ENCODE peak calls at places on chromosome 11, in eight cellular contexts. Y is ureter, I is brain pericyte, A is MM.1S, W is activated T-cell treated with anti-CD3 and anti-CD28 coated beads for 1 hour, P is C1 segment of cervical spinal cord, M is NCI-H524, O is posterior cingulate gyrus. N is an unnamed sample.
A peak's percentile ranks its signal among the peaks of the same experiment; 100 is the strongest.

GRCh38 chr11:48169259-48169658 is 47.4 kb upstream of the OR4B1 start:
- DNase-seq in Y (no peak), I (no peak), A (no peak), W (no peak), P (no peak), M (no peak), O (no peak), N (no peak)

GRCh38 chr11:74615311-74615710 is 22.9 kb downstream of the POLD3 start:
- DNase-seq in Y (no peak), I (no peak), A (no peak), W (no peak), P (no peak), M (no peak), O (no peak), N (no peak)

GRCh38 chr11:19664896-19665548 is 47.6 kb upstream of the NAV2 start:
- DNase-seq in Y (no peak), I (no peak), A (no peak), W (no peak), P (peak; percentile 91), M (peak; percentile 49), O (peak; percentile 72), N (no peak)

GRCh38 chr11:630871-631270 is 3.9 kb upstream of the SCT start:
- DNase-seq in Y (no peak), I (no peak), A (no peak), W (no peak), P (no peak), M (no peak), O (no peak), N (no peak)

GRCh38 chr11:119615003-119615878 is 113.8 kb downstream of the NECTIN1 start:
- DNase-seq in Y (no peak), I (no peak), A (peak; percentile 8), W (no peak), P (no peak), M (no peak), O (peak; percentile 47), N (no peak)

GRCh38 chr11:78166832-78167469 is 21.5 kb downstream of the KCTD21 start:
- DNase-seq in Y (no peak), I (no peak), A (no peak), W (no peak), P (no peak), M (no peak), O (no peak), N (no peak)

GRCh38 chr11:100072131-100072530 is 615.0 kb upstream of the ARHGAP42 start:
- DNase-seq in Y (no peak), I (no peak), A (no peak), W (no peak), P (no peak), M (no peak), O (no peak), N (no peak)

GRCh38 chr11:13111813-13112130 is 102.7 kb downstream of the RASSF10 start:
- DNase-seq in Y (no peak), I (no peak), A (no peak), W (no peak), P (no peak), M (no peak), O (no peak), N (no peak)

GRCh38 chr11:67572747-67573419 is 10.7 kb upstream of the GSTP1 start:
- DNase-seq in Y (no peak), I (no peak), A (peak; percentile 63), W (no peak), P (peak; percentile 10), M (peak; percentile 45), O (no peak), N (peak; percentile 49)

GRCh38 chr11:71934213-71934612 is 5.4 kb downstream of the RNF121 start:
- DNase-seq in Y (no peak), I (no peak), A (no peak), W (no peak), P (no peak), M (no peak), O (no peak), N (no peak)

GRCh38 chr11:46642627-46643335 is 25.4 kb downstream of the ATG13 start:
- DNase-seq in Y (no peak), I (no peak), A (no peak), W (no peak), P (no peak), M (no peak), O (no peak), N (no peak)

GRCh38 chr11:66950113-66950535 is 8.1 kb downstream of the PC start:
- DNase-seq in Y (no peak), I (no peak), A (no peak), W (no peak), P (peak; percentile 68), M (no peak), O (no peak), N (no peak)

GRCh38 chr11:539971-540481 is 2.7 kb downstream of the LRRC56 start:
- DNase-seq in Y (peak; percentile 41), I (no peak), A (no peak), W (no peak), P (no peak), M (no peak), O (no peak), N (no peak)

GRCh38 chr11:31060880-31061279 is 308.7 kb downstream of the DCDC1 start:
- DNase-seq in Y (no peak), I (no peak), A (no peak), W (no peak), P (no peak), M (no peak), O (no peak), N (no peak)

GRCh38 chr11:34030386-34030785 is 21.1 kb upstream of the CAPRIN1 start:
- DNase-seq in Y (no peak), I (no peak), A (no peak), W (no peak), P (no peak), M (no peak), O (no peak), N (no peak)

GRCh38 chr11:134049303-134049702 is 19.6 kb upstream of the JAM3 start:
- DNase-seq in Y (no peak), I (no peak), A (no peak), W (no peak), P (no peak), M (peak; percentile 71), O (no peak), N (no peak)

GRCh38 chr11:63869171-63869591 is 30.3 kb downstream of the MARK2 start:
- DNase-seq in Y (peak; percentile 54), I (no peak), A (no peak), W (no peak), P (no peak), M (no peak), O (no peak), N (no peak)

GRCh38 chr11:123430736-123431356 is 777 bp downstream of the GRAMD1B start:
- DNase-seq in Y (peak; percentile 72), I (peak; percentile 24), A (no peak), W (peak; percentile 21), P (no peak), M (peak; percentile 26), O (peak; percentile 31), N (peak; percentile 59)

GRCh38 chr11:62689421-62690183 is at the start of gene LRRN4CL:
- DNase-seq in Y (peak; percentile 85), I (no peak), A (no peak), W (no peak), P (peak; percentile 19), M (no peak), O (no peak), N (no peak)

GRCh38 chr11:3022300-3022967 is 30.3 kb upstream of the NAP1L4 start:
- DNase-seq in Y (no peak), I (peak; percentile 95), A (no peak), W (no peak), P (no peak), M (no peak), O (no peak), N (no peak)

GRCh38 chr11:27055065-27055682 is 14.6 kb downstream of the BBOX1 start:
- DNase-seq in Y (no peak), I (no peak), A (no peak), W (no peak), P (no peak), M (no peak), O (no peak), N (no peak)

GRCh38 chr11:43547900-43548381 is 132.6 kb upstream of the HSD17B12 start:
- DNase-seq in Y (no peak), I (no peak), A (no peak), W (no peak), P (peak; percentile 49), M (no peak), O (peak; percentile 36), N (no peak)

GRCh38 chr11:2515401-2516275 is 70.8 kb downstream of the KCNQ1 start:
- DNase-seq in Y (no peak), I (no peak), A (no peak), W (no peak), P (no peak), M (no peak), O (no peak), N (no peak)

GRCh38 chr11:34269031-34269430 is 88.8 kb downstream of the ABTB2 start:
- DNase-seq in Y (no peak), I (no peak), A (no peak), W (no peak), P (no peak), M (no peak), O (no peak), N (no peak)

GRCh38 chr11:95412074-95412473 is 181.1 kb upstream of the SESN3 start:
- DNase-seq in Y (no peak), I (no peak), A (no peak), W (no peak), P (no peak), M (no peak), O (no peak), N (no peak)